ENCODE peak calls at places on chromosomes 4 and X, in eight cellular contexts. U is PC-3, G is hepatocyte, B is SK-N-SH, N is OCI-LY7, W is GM23338, F is HCT116, P is neural progenitor cell. H is an unnamed sample.

GRCh38 chr4:95027906-95028618 is 270.3 kb downstream of the BMPR1B start:
- DNase-seq in U (peak; percentile 20), G (no peak), B (no peak), N (no peak), W (peak; percentile 23), F (no peak), P (peak; percentile 55), H (no peak)

GRCh38 chr4:38237139-38237538 is 276.9 kb downstream of the PTTG2 start:
- DNase-seq in U (peak; percentile 80), G (no peak), B (no peak), N (no peak), W (peak; percentile 3), F (no peak), P (no peak), H (no peak)

GRCh38 chr4:166836865-166837264 is 397.4 kb downstream of the SPOCK3 start:
- DNase-seq in U (no peak), G (no peak), B (no peak), N (no peak), W (no peak), F (no peak), P (no peak), H (no peak)

GRCh38 chr4:101349346-101350064 is 2.2 kb upstream of the PPP3CA start:
- DNase-seq in U (peak; percentile 71), G (no peak), B (peak; percentile 36), N (no peak), W (no peak), F (peak; percentile 72), P (no peak), H (no peak)

GRCh38 chr4:41079871-41080565 is 134.3 kb downstream of the APBB2 start:
- DNase-seq in U (no peak), G (no peak), B (no peak), N (no peak), W (no peak), F (no peak), P (no peak), H (no peak)

GRCh38 chr4:16227462-16227868 is 1.2 kb upstream of the TAPT1 start:
- DNase-seq in U (peak; percentile 13), G (peak; percentile 35), B (peak; percentile 17), N (peak; percentile 49), W (peak; percentile 40), F (no peak), P (peak; percentile 20), H (peak; percentile 8)

GRCh38 chrX:154140742-154141141 is 3.3 kb upstream of the OPN1LW start:
- DNase-seq in U (no peak), G (no peak), B (no peak), N (no peak), W (no peak), F (no peak), P (no peak), H (no peak)

GRCh38 chrX:9188117-9188516 is 154.2 kb upstream of the FAM9B start:
- DNase-seq in U (no peak), G (no peak), B (peak; percentile 59), N (no peak), W (no peak), F (no peak), P (no peak), H (no peak)

GRCh38 chr4:181877329-181877848 is 365.8 kb upstream of the TENM3 start:
- DNase-seq in U (no peak), G (no peak), B (no peak), N (no peak), W (no peak), F (no peak), P (no peak), H (no peak)

GRCh38 chrX:150451953-150452352 is 88.8 kb downstream of the MAMLD1 start:
- DNase-seq in U (no peak), G (no peak), B (no peak), N (no peak), W (no peak), F (no peak), P (no peak), H (no peak)

GRCh38 chr4:560731-561211 is 15.3 kb downstream of the TMEM271 start:
- DNase-seq in U (no peak), G (no peak), B (no peak), N (no peak), W (no peak), F (no peak), P (no peak), H (no peak)
- TF ChIP-seq EZH2phosphoT487 in U (no peak), G (no peak), B (no peak), N (no peak), W (no peak), F (no peak), P (no peak), H (no peak)

DNA sequence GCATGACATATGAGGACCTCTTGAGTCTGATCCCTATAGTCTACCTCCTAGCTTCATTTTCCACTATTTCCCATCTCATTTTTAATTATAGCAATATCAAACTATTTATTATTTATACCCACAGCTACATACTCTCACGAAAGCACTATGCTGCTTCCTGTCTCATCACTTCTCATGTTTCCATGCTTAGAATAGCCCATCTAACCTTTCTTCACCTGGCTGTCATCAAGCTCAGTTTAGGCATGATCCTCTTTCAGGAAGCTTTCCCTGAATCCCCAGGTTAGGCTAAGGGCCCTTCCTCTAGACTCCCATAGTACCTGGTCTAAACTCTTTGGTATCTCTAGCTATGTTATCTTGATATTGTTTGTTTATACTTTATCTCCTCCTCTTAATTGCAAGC is 137.8 kb downstream of the TBC1D19 start:
- DNase-seq in U (no peak), G (no peak), B (no peak), N (no peak), W (no peak), F (no peak), P (no peak), H (no peak)
- TF ChIP-seq CTCF in U (no peak), G (no peak), B (no peak), N (no peak), W (no peak), F (no peak), P (no peak), H (no peak)

DNA sequence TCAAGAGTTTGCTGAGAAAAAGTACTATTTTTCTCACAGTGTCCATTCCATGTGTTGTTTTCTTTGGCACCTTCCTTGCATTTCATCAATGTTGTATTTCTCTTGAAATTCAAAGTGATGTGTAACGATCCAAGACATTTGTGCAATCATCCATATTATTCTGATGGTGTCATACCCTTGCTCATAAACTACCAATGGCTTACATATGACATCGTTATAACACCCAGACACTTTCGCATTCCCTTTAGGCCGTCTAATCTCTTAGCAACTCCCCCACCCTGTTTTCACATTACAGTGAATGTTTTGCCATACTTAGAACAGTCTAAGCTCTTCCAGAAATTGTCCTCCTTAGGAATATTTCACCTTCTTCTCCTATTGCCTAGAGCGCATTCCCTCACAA is 1779.0 kb downstream of the PCDH7 start:
- DNase-seq in U (no peak), G (no peak), B (no peak), N (no peak), W (no peak), F (no peak), P (no peak), H (no peak)
- TF ChIP-seq EZH2phosphoT487 in U (no peak), G (no peak), B (no peak), N (no peak), W (no peak), F (no peak), P (no peak), H (no peak)

GRCh38 chr4:173237722-173238121 is 69.1 kb downstream of the GALNT7 start:
- DNase-seq in U (no peak), G (no peak), B (no peak), N (no peak), W (no peak), F (no peak), P (no peak), H (no peak)

GRCh38 chr4:173235050-173235449 is 66.4 kb downstream of the GALNT7 start:
- DNase-seq in U (no peak), G (no peak), B (peak; percentile 17), N (no peak), W (no peak), F (no peak), P (no peak), H (no peak)

GRCh38 chr4:173240696-173241095 is 72.1 kb downstream of the GALNT7 start:
- DNase-seq in U (no peak), G (no peak), B (no peak), N (no peak), W (peak; percentile 69), F (no peak), P (no peak), H (no peak)

GRCh38 chr4:173231916-173232315 is 63.3 kb downstream of the GALNT7 start:
- DNase-seq in U (peak; percentile 40), G (peak; percentile 24), B (no peak), N (no peak), W (no peak), F (no peak), P (no peak), H (no peak)

GRCh38 chr4:173237152-173237551 is 68.5 kb downstream of the GALNT7 start:
- DNase-seq in U (peak; percentile 48), G (no peak), B (peak; percentile 22), N (no peak), W (no peak), F (no peak), P (no peak), H (no peak)
- TF ChIP-seq CTCF in U (no peak), G (no peak), B (peak; percentile 23), N (no peak), W (no peak), F (peak; percentile 19), P (no peak), H (no peak)

GRCh38 chr4:174450452-174450851 is 71.8 kb downstream of the HPGD start:
- DNase-seq in U (no peak), G (no peak), B (no peak), N (no peak), W (no peak), F (no peak), P (no peak), H (no peak)
- TF ChIP-seq EZH2phosphoT487 in U (no peak), G (no peak), B (no peak), N (no peak), W (no peak), F (no peak), P (no peak), H (no peak)

DNA sequence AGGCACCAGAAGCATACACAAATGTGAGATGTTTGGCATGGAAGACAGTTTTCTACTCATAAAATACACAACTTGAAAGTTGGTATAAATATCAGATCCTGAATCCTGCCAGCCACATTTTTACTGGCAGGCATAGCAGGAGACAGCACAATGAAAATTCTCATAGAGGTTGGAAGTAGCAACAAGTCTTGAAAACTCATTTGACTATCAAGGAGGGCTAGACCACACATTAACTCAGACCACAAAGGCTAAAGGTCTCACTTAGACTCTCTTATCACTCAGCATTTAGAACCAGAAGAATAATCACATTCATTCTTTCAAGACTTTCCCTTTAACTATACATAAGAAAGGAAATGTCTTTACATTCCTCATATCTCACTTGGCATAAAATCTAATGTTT is 56.5 kb downstream of the SORBS2 start:
- DNase-seq in U (no peak), G (no peak), B (no peak), N (no peak), W (no peak), F (no peak), P (no peak), H (no peak)
- TF ChIP-seq CTCF in U (no peak), G (no peak), B (no peak), N (no peak), W (no peak), F (no peak), P (no peak), H (no peak)

H was measured in MM.1S.